ENCODE peak calls at places on chromosomes 1 and 21, in eight cellular contexts. A is cardiac muscle cell, V is GM23338, O is heart left ventricle, I is heart right ventricle, F is HepG2, J is RWPE1, M is lung. C is an unnamed sample.

GRCh38 chr1:29090937-29091618 is 32.6 kb downstream of the TMEM200B start:
- DNase-seq in A (no peak), V (no peak), O (no peak), I (no peak), F (no peak), J (no peak), M (no peak), C (no peak)

GRCh38 chr1:145926706-145927072 is 595 bp downstream of the RBM8A start:
- DNase-seq in A (no peak), V (no peak), O (no peak), I (no peak), F (no peak), J (no peak), M (no peak), C (no peak)

GRCh38 chr1:57532299-57532698 is 108.4 kb upstream of the DAB1 start:
- DNase-seq in A (no peak), V (no peak), O (no peak), I (no peak), F (no peak), J (no peak), M (no peak), C (no peak)

GRCh38 chr1:198678301-198678836 is 39.5 kb downstream of the PTPRC start:
- DNase-seq in A (no peak), V (no peak), O (no peak), I (no peak), F (no peak), J (no peak), M (no peak), C (no peak)

GRCh38 chr1:232970508-232970907 is 20.1 kb downstream of the NTPCR start:
- DNase-seq in A (no peak), V (no peak), O (no peak), I (no peak), F (no peak), J (no peak), M (no peak), C (no peak)

GRCh38 chr1:81833722-81834121 is 33.0 kb downstream of the ADGRL2 start:
- DNase-seq in A (peak), V (no peak), O (no peak), I (no peak), F (no peak), J (no peak), M (no peak), C (no peak)

GRCh38 chr1:209577346-209577745 is 6.2 kb upstream of the CAMK1G start:
- DNase-seq in A (no peak), V (no peak), O (no peak), I (no peak), F (no peak), J (no peak), M (no peak), C (no peak)

GRCh38 chr1:162342452-162342983 is 34.1 kb downstream of the SPATA46 start:
- DNase-seq in A (no peak), V (no peak), O (no peak), I (no peak), F (no peak), J (no peak), M (no peak), C (no peak)

GRCh38 chr1:218642033-218642954 is 297.2 kb downstream of the TGFB2 start:
- DNase-seq in A (peak), V (no peak), O (no peak), I (no peak), F (no peak), J (no peak), M (no peak), C (no peak)

GRCh38 chr1:116379057-116379630 is 6.1 kb downstream of the ATP1A1 start:
- DNase-seq in A (no peak), V (no peak), O (peak), I (no peak), F (no peak), J (no peak), M (no peak), C (no peak)

GRCh38 chr21:44658511-44658910 is 779 bp downstream of the KRTAP12-3 start:
- DNase-seq in A (no peak), V (no peak), O (no peak), I (no peak), F (no peak), J (no peak), M (no peak), C (no peak)

GRCh38 chr1:174118726-174119125 is 40.6 kb upstream of the RABGAP1L start:
- DNase-seq in A (no peak), V (no peak), O (no peak), I (no peak), F (no peak), J (no peak), M (no peak), C (no peak)

GRCh38 chr1:207362962-207363858 is 41.7 kb downstream of the CD55 start:
- DNase-seq in A (peak), V (no peak), O (no peak), I (no peak), F (no peak), J (no peak), M (no peak), C (no peak)

GRCh38 chr1:77874804-77875445 is 13.5 kb upstream of the NEXN start:
- DNase-seq in A (no peak), V (no peak), O (no peak), I (no peak), F (no peak), J (peak), M (no peak), C (no peak)

GRCh38 chr1:151832318-151832984 is 849 bp upstream of the RORC start:
- DNase-seq in A (peak), V (no peak), O (peak), I (peak), F (peak), J (peak), M (peak), C (no peak)

GRCh38 chr1:201861448-201861847 is 27.2 kb upstream of the SHISA4 start:
- DNase-seq in A (no peak), V (no peak), O (no peak), I (no peak), F (no peak), J (no peak), M (no peak), C (no peak)

GRCh38 chr1:235023197-235024044 is 105.2 kb downstream of the TOMM20 start:
- DNase-seq in A (no peak), V (peak), O (no peak), I (no peak), F (no peak), J (no peak), M (no peak), C (no peak)

GRCh38 chr1:91754348-91754747 is 131.6 kb downstream of the TGFBR3 start:
- DNase-seq in A (peak), V (no peak), O (no peak), I (no peak), F (no peak), J (peak), M (no peak), C (no peak)

GRCh38 chr21:46159390-46159789 is 4.0 kb upstream of the FTCD start:
- DNase-seq in A (no peak), V (no peak), O (no peak), I (no peak), F (no peak), J (no peak), M (no peak), C (no peak)

GRCh38 chr1:115105836-115106235 is 16.5 kb upstream of the TSPAN2 start:
- DNase-seq in A (no peak), V (no peak), O (no peak), I (no peak), F (no peak), J (no peak), M (no peak), C (no peak)

GRCh38 chr1:222736470-222736869 is 532 bp upstream of the FAM177B start:
- DNase-seq in A (no peak), V (peak), O (no peak), I (no peak), F (no peak), J (no peak), M (no peak), C (no peak)

GRCh38 chr1:222732216-222733159 is 4.5 kb upstream of the FAM177B start:
- DNase-seq in A (no peak), V (no peak), O (no peak), I (no peak), F (no peak), J (no peak), M (no peak), C (no peak)

GRCh38 chr1:222736972-222737371 is at the start of gene FAM177B:
- DNase-seq in A (no peak), V (no peak), O (no peak), I (no peak), F (no peak), J (peak), M (no peak), C (no peak)

GRCh38 chr1:222730866-222731265 is 6.1 kb upstream of the FAM177B start:
- DNase-seq in A (no peak), V (no peak), O (no peak), I (no peak), F (no peak), J (no peak), M (no peak), C (no peak)

GRCh38 chr1:222734740-222735139 is 2.3 kb upstream of the FAM177B start:
- DNase-seq in A (no peak), V (no peak), O (no peak), I (no peak), F (no peak), J (no peak), M (no peak), C (no peak)
- H3K27ac ChIP-seq in A (no peak), V (no peak), O (no peak), I (no peak), F (no peak), J (no peak), M (no peak), C (no peak)

GRCh38 chr1:109807822-109808680 is 44.3 kb upstream of the EPS8L3 start:
- DNase-seq in A (no peak), V (no peak), O (no peak), I (no peak), F (no peak), J (peak), M (no peak), C (no peak)
- H3K27ac ChIP-seq in A (no peak), V (no peak), O (no peak), I (no peak), F (no peak), J (no peak), M (no peak), C (peak)

GRCh38 chr1:224637936-224638335 is 21.8 kb downstream of the CNIH3 start:
- DNase-seq in A (no peak), V (no peak), O (no peak), I (no peak), F (no peak), J (no peak), M (no peak), C (no peak)
- H3K27ac ChIP-seq in A (no peak), V (no peak), O (no peak), I (no peak), F (no peak), J (no peak), M (no peak), C (no peak)

GRCh38 chr1:8687539-8687938 is 129.9 kb downstream of the RERE start:
- DNase-seq in A (no peak), V (no peak), O (no peak), I (no peak), F (no peak), J (no peak), M (no peak), C (no peak)

GRCh38 chr1:8690253-8690525 is 127.3 kb downstream of the RERE start:
- DNase-seq in A (no peak), V (no peak), O (no peak), I (no peak), F (no peak), J (no peak), M (no peak), C (no peak)

GRCh38 chr1:8684590-8684989 is 132.8 kb downstream of the RERE start:
- DNase-seq in A (no peak), V (peak), O (no peak), I (no peak), F (no peak), J (no peak), M (no peak), C (no peak)

GRCh38 chr1:8689431-8690252 is 127.8 kb downstream of the RERE start:
- DNase-seq in A (no peak), V (peak), O (no peak), I (no peak), F (no peak), J (no peak), M (no peak), C (no peak)

DNA sequence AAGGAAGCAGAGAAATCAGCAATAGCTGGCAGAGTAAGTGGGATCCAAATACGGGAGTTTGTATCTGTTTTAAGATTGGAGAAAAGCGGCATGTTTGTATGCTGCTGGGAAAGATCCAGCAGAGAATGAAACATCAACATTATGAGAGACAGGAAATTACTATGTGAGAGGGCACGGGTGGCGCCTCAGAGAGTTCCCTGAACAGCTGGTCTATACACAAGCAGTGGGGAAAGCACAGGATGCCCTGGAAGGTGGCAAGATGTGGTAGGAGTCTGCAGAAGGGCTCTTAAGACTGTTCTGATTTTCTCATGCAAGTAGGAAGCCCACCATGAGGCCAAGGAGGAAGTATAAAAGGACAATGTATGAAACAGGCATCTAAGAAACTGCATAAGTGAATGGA is 130.4 kb downstream of the RERE start:
- DNase-seq in A (peak), V (no peak), O (no peak), I (no peak), F (no peak), J (no peak), M (no peak), C (no peak)
- H3K27ac ChIP-seq in A (peak), V (peak), O (no peak), I (no peak), F (no peak), J (no peak), M (peak), C (peak)

GRCh38 chr1:175472464-175472863 is 270.9 kb downstream of the TNR start:
- DNase-seq in A (no peak), V (no peak), O (no peak), I (no peak), F (no peak), J (no peak), M (no peak), C (no peak)
- H3K27ac ChIP-seq in A (no peak), V (no peak), O (no peak), I (no peak), F (no peak), J (no peak), M (no peak), C (no peak)

GRCh38 chr1:185789846-185790735 is 55.9 kb downstream of the HMCN1 start:
- DNase-seq in A (peak), V (no peak), O (no peak), I (no peak), F (no peak), J (no peak), M (no peak), C (no peak)
- H3K27ac ChIP-seq in A (peak), V (no peak), O (no peak), I (no peak), F (no peak), J (no peak), M (no peak), C (no peak)

GRCh38 chr1:9440763-9441194 is 98.5 kb upstream of the SLC25A33 start:
- DNase-seq in A (no peak), V (no peak), O (peak), I (peak), F (no peak), J (no peak), M (no peak), C (no peak)
- H3K27ac ChIP-seq in A (peak), V (no peak), O (peak), I (peak), F (no peak), J (peak), M (peak), C (peak)

C was measured in Panc1.